ENCODE peak calls at places on chromosomes 4 and X, in nine cellular contexts. One of them, this sample, is unnamed.

GRCh38 chrX:44228621-44229020 is 114.9 kb downstream of the EFHC2 start:
- DNase-seq in GM03348: no peak
- DNase-seq in HCT116: no peak
- DNase-seq in bronchial epithelial cell: no peak
- DNase-seq in CD4-positive, CD25-positive, alpha-beta regulatory T cell: no peak
- DNase-seq in chondrocyte: no peak
- DNase-seq in sciatic nerve: no peak
- DNase-seq in stimulated activated CD8-positive, alpha-beta memory T cell treated with anti-CD3 and anti-CD28 coated beads, Interleukin-4, amount 100 ng/mL, for 1 hour: no peak
- DNase-seq in CD8-positive, alpha-beta T cell: no peak
- DNase-seq in this sample: no peak

GRCh38 chrX:83508006-83508405 is at the start of gene POU3F4:
- DNase-seq in GM03348: peak
- DNase-seq in HCT116: no peak
- DNase-seq in bronchial epithelial cell: no peak
- DNase-seq in CD4-positive, CD25-positive, alpha-beta regulatory T cell: no peak
- DNase-seq in chondrocyte: no peak
- DNase-seq in sciatic nerve: no peak
- DNase-seq in stimulated activated CD8-positive, alpha-beta memory T cell treated with anti-CD3 and anti-CD28 coated beads, Interleukin-4, amount 100 ng/mL, for 1 hour: no peak
- DNase-seq in CD8-positive, alpha-beta T cell: no peak
- DNase-seq in this sample: peak

GRCh38 chrX:20046864-20047263 is 56.0 kb upstream of the BCLAF3 start:
- DNase-seq in GM03348: no peak
- DNase-seq in HCT116: no peak
- DNase-seq in bronchial epithelial cell: peak
- DNase-seq in CD4-positive, CD25-positive, alpha-beta regulatory T cell: no peak
- DNase-seq in chondrocyte: no peak
- DNase-seq in sciatic nerve: no peak
- DNase-seq in stimulated activated CD8-positive, alpha-beta memory T cell treated with anti-CD3 and anti-CD28 coated beads, Interleukin-4, amount 100 ng/mL, for 1 hour: no peak
- DNase-seq in CD8-positive, alpha-beta T cell: no peak
- DNase-seq in this sample: no peak

GRCh38 chrX:114134465-114134864 is 449.4 kb upstream of the HTR2C start:
- DNase-seq in GM03348: no peak
- DNase-seq in HCT116: peak
- DNase-seq in bronchial epithelial cell: peak
- DNase-seq in CD4-positive, CD25-positive, alpha-beta regulatory T cell: no peak
- DNase-seq in chondrocyte: no peak
- DNase-seq in sciatic nerve: no peak
- DNase-seq in stimulated activated CD8-positive, alpha-beta memory T cell treated with anti-CD3 and anti-CD28 coated beads, Interleukin-4, amount 100 ng/mL, for 1 hour: no peak
- DNase-seq in CD8-positive, alpha-beta T cell: no peak
- DNase-seq in this sample: no peak

GRCh38 chr4:8248091-8248490 is 21.5 kb upstream of the HTRA3 start:
- DNase-seq in GM03348: no peak
- DNase-seq in HCT116: no peak
- DNase-seq in bronchial epithelial cell: peak
- DNase-seq in CD4-positive, CD25-positive, alpha-beta regulatory T cell: no peak
- DNase-seq in chondrocyte: no peak
- DNase-seq in sciatic nerve: no peak
- DNase-seq in stimulated activated CD8-positive, alpha-beta memory T cell treated with anti-CD3 and anti-CD28 coated beads, Interleukin-4, amount 100 ng/mL, for 1 hour: no peak
- DNase-seq in CD8-positive, alpha-beta T cell: no peak
- DNase-seq in this sample: no peak

GRCh38 chrX:105331244-105331643 is 110.8 kb upstream of the TEX13A start:
- DNase-seq in GM03348: no peak
- DNase-seq in HCT116: no peak
- DNase-seq in bronchial epithelial cell: peak
- DNase-seq in CD4-positive, CD25-positive, alpha-beta regulatory T cell: no peak
- DNase-seq in chondrocyte: no peak
- DNase-seq in sciatic nerve: no peak
- DNase-seq in stimulated activated CD8-positive, alpha-beta memory T cell treated with anti-CD3 and anti-CD28 coated beads, Interleukin-4, amount 100 ng/mL, for 1 hour: no peak
- DNase-seq in CD8-positive, alpha-beta T cell: no peak
- DNase-seq in this sample: no peak

GRCh38 chr4:7315286-7315685 is 119.4 kb downstream of the PSAPL1 start:
- DNase-seq in GM03348: no peak
- DNase-seq in HCT116: no peak
- DNase-seq in bronchial epithelial cell: no peak
- DNase-seq in CD4-positive, CD25-positive, alpha-beta regulatory T cell: no peak
- DNase-seq in chondrocyte: peak
- DNase-seq in sciatic nerve: no peak
- DNase-seq in stimulated activated CD8-positive, alpha-beta memory T cell treated with anti-CD3 and anti-CD28 coated beads, Interleukin-4, amount 100 ng/mL, for 1 hour: no peak
- DNase-seq in CD8-positive, alpha-beta T cell: no peak
- DNase-seq in this sample: no peak

GRCh38 chr4:40446785-40447184 is 111.7 kb downstream of the CHRNA9 start:
- DNase-seq in GM03348: no peak
- DNase-seq in HCT116: no peak
- DNase-seq in bronchial epithelial cell: peak
- DNase-seq in CD4-positive, CD25-positive, alpha-beta regulatory T cell: no peak
- DNase-seq in chondrocyte: no peak
- DNase-seq in sciatic nerve: no peak
- DNase-seq in stimulated activated CD8-positive, alpha-beta memory T cell treated with anti-CD3 and anti-CD28 coated beads, Interleukin-4, amount 100 ng/mL, for 1 hour: no peak
- DNase-seq in CD8-positive, alpha-beta T cell: no peak
- DNase-seq in this sample: no peak

GRCh38 chrX:1528186-1528883 is 8.7 kb downstream of the P2RY8 start:
- DNase-seq in GM03348: no peak
- DNase-seq in HCT116: no peak
- DNase-seq in bronchial epithelial cell: no peak
- DNase-seq in CD4-positive, CD25-positive, alpha-beta regulatory T cell: no peak
- DNase-seq in chondrocyte: peak
- DNase-seq in sciatic nerve: no peak
- DNase-seq in stimulated activated CD8-positive, alpha-beta memory T cell treated with anti-CD3 and anti-CD28 coated beads, Interleukin-4, amount 100 ng/mL, for 1 hour: no peak
- DNase-seq in CD8-positive, alpha-beta T cell: no peak
- DNase-seq in this sample: no peak

GRCh38 chr4:67020079-67020807 is 525.1 kb downstream of the CENPC start:
- DNase-seq in GM03348: no peak
- DNase-seq in HCT116: no peak
- DNase-seq in bronchial epithelial cell: no peak
- DNase-seq in CD4-positive, CD25-positive, alpha-beta regulatory T cell: no peak
- DNase-seq in chondrocyte: no peak
- DNase-seq in sciatic nerve: no peak
- DNase-seq in stimulated activated CD8-positive, alpha-beta memory T cell treated with anti-CD3 and anti-CD28 coated beads, Interleukin-4, amount 100 ng/mL, for 1 hour: no peak
- DNase-seq in CD8-positive, alpha-beta T cell: no peak
- DNase-seq in this sample: no peak

GRCh38 chr4:39637572-39638357 is 900 bp downstream of the SMIM14 start:
- DNase-seq in GM03348: peak
- DNase-seq in HCT116: peak
- DNase-seq in bronchial epithelial cell: peak
- DNase-seq in CD4-positive, CD25-positive, alpha-beta regulatory T cell: no peak
- DNase-seq in chondrocyte: no peak
- DNase-seq in sciatic nerve: peak
- DNase-seq in stimulated activated CD8-positive, alpha-beta memory T cell treated with anti-CD3 and anti-CD28 coated beads, Interleukin-4, amount 100 ng/mL, for 1 hour: no peak
- DNase-seq in CD8-positive, alpha-beta T cell: peak
- DNase-seq in this sample: peak

GRCh38 chrX:136779346-136779781 is 1.4 kb downstream of the ARHGEF6 start:
- DNase-seq in GM03348: no peak
- DNase-seq in HCT116: no peak
- DNase-seq in bronchial epithelial cell: no peak
- DNase-seq in CD4-positive, CD25-positive, alpha-beta regulatory T cell: no peak
- DNase-seq in chondrocyte: no peak
- DNase-seq in sciatic nerve: no peak
- DNase-seq in stimulated activated CD8-positive, alpha-beta memory T cell treated with anti-CD3 and anti-CD28 coated beads, Interleukin-4, amount 100 ng/mL, for 1 hour: no peak
- DNase-seq in CD8-positive, alpha-beta T cell: no peak
- DNase-seq in this sample: no peak

GRCh38 chrX:115560978-115561604 is at the start of gene PLS3:
- DNase-seq in GM03348: peak
- DNase-seq in HCT116: peak
- DNase-seq in bronchial epithelial cell: peak
- DNase-seq in CD4-positive, CD25-positive, alpha-beta regulatory T cell: no peak
- DNase-seq in chondrocyte: peak
- DNase-seq in sciatic nerve: peak
- DNase-seq in stimulated activated CD8-positive, alpha-beta memory T cell treated with anti-CD3 and anti-CD28 coated beads, Interleukin-4, amount 100 ng/mL, for 1 hour: no peak
- DNase-seq in CD8-positive, alpha-beta T cell: no peak
- DNase-seq in this sample: peak

GRCh38 chr4:75340561-75340960 is 173.6 kb downstream of the RCHY1 start:
- DNase-seq in GM03348: no peak
- DNase-seq in HCT116: no peak
- DNase-seq in bronchial epithelial cell: no peak
- DNase-seq in CD4-positive, CD25-positive, alpha-beta regulatory T cell: no peak
- DNase-seq in chondrocyte: no peak
- DNase-seq in sciatic nerve: no peak
- DNase-seq in stimulated activated CD8-positive, alpha-beta memory T cell treated with anti-CD3 and anti-CD28 coated beads, Interleukin-4, amount 100 ng/mL, for 1 hour: no peak
- DNase-seq in CD8-positive, alpha-beta T cell: no peak
- DNase-seq in this sample: no peak

GRCh38 chr4:90127223-90127705 is at the start of gene CCSER1:
- DNase-seq in GM03348: peak
- DNase-seq in HCT116: peak
- DNase-seq in bronchial epithelial cell: peak
- DNase-seq in CD4-positive, CD25-positive, alpha-beta regulatory T cell: peak
- DNase-seq in chondrocyte: no peak
- DNase-seq in sciatic nerve: peak
- DNase-seq in stimulated activated CD8-positive, alpha-beta memory T cell treated with anti-CD3 and anti-CD28 coated beads, Interleukin-4, amount 100 ng/mL, for 1 hour: no peak
- DNase-seq in CD8-positive, alpha-beta T cell: peak
- DNase-seq in this sample: peak

GRCh38 chr4:127479031-127479622 is 153.6 kb upstream of the INTU start:
- DNase-seq in GM03348: peak
- DNase-seq in HCT116: peak
- DNase-seq in bronchial epithelial cell: peak
- DNase-seq in CD4-positive, CD25-positive, alpha-beta regulatory T cell: no peak
- DNase-seq in chondrocyte: no peak
- DNase-seq in sciatic nerve: no peak
- DNase-seq in stimulated activated CD8-positive, alpha-beta memory T cell treated with anti-CD3 and anti-CD28 coated beads, Interleukin-4, amount 100 ng/mL, for 1 hour: no peak
- DNase-seq in CD8-positive, alpha-beta T cell: no peak
- DNase-seq in this sample: peak

GRCh38 chr4:112916868-112917267 is 132.6 kb upstream of the ANK2 start:
- DNase-seq in GM03348: peak
- DNase-seq in HCT116: no peak
- DNase-seq in bronchial epithelial cell: peak
- DNase-seq in CD4-positive, CD25-positive, alpha-beta regulatory T cell: no peak
- DNase-seq in chondrocyte: no peak
- DNase-seq in sciatic nerve: no peak
- DNase-seq in stimulated activated CD8-positive, alpha-beta memory T cell treated with anti-CD3 and anti-CD28 coated beads, Interleukin-4, amount 100 ng/mL, for 1 hour: no peak
- DNase-seq in CD8-positive, alpha-beta T cell: no peak
- DNase-seq in this sample: no peak

GRCh38 chr4:17535906-17536305 is 20.9 kb downstream of the CLRN2 start:
- DNase-seq in GM03348: no peak
- DNase-seq in HCT116: peak
- DNase-seq in bronchial epithelial cell: no peak
- DNase-seq in CD4-positive, CD25-positive, alpha-beta regulatory T cell: no peak
- DNase-seq in chondrocyte: no peak
- DNase-seq in sciatic nerve: no peak
- DNase-seq in stimulated activated CD8-positive, alpha-beta memory T cell treated with anti-CD3 and anti-CD28 coated beads, Interleukin-4, amount 100 ng/mL, for 1 hour: no peak
- DNase-seq in CD8-positive, alpha-beta T cell: no peak
- DNase-seq in this sample: no peak

GRCh38 chrX:112008724-112009123 is 73.9 kb downstream of the TRPC5 start:
- DNase-seq in GM03348: no peak
- DNase-seq in HCT116: no peak
- DNase-seq in bronchial epithelial cell: no peak
- DNase-seq in CD4-positive, CD25-positive, alpha-beta regulatory T cell: no peak
- DNase-seq in chondrocyte: no peak
- DNase-seq in sciatic nerve: no peak
- DNase-seq in stimulated activated CD8-positive, alpha-beta memory T cell treated with anti-CD3 and anti-CD28 coated beads, Interleukin-4, amount 100 ng/mL, for 1 hour: no peak
- DNase-seq in CD8-positive, alpha-beta T cell: no peak
- DNase-seq in this sample: peak

GRCh38 chr4:102627831-102628523 is 126.8 kb downstream of the NFKB1 start:
- DNase-seq in GM03348: peak
- DNase-seq in HCT116: peak
- DNase-seq in bronchial epithelial cell: peak
- DNase-seq in CD4-positive, CD25-positive, alpha-beta regulatory T cell: no peak
- DNase-seq in chondrocyte: no peak
- DNase-seq in sciatic nerve: no peak
- DNase-seq in stimulated activated CD8-positive, alpha-beta memory T cell treated with anti-CD3 and anti-CD28 coated beads, Interleukin-4, amount 100 ng/mL, for 1 hour: no peak
- DNase-seq in CD8-positive, alpha-beta T cell: no peak
- DNase-seq in this sample: peak

GRCh38 chrX:81174286-81174685 is 27.4 kb downstream of the HMGN5 start:
- DNase-seq in GM03348: peak
- DNase-seq in HCT116: no peak
- DNase-seq in bronchial epithelial cell: peak
- DNase-seq in CD4-positive, CD25-positive, alpha-beta regulatory T cell: no peak
- DNase-seq in chondrocyte: no peak
- DNase-seq in sciatic nerve: no peak
- DNase-seq in stimulated activated CD8-positive, alpha-beta memory T cell treated with anti-CD3 and anti-CD28 coated beads, Interleukin-4, amount 100 ng/mL, for 1 hour: no peak
- DNase-seq in CD8-positive, alpha-beta T cell: no peak
- DNase-seq in this sample: peak

GRCh38 chr4:83323136-83323535 is 11.5 kb downstream of the HPSE start:
- DNase-seq in GM03348: no peak
- DNase-seq in HCT116: no peak
- DNase-seq in bronchial epithelial cell: no peak
- DNase-seq in CD4-positive, CD25-positive, alpha-beta regulatory T cell: no peak
- DNase-seq in chondrocyte: no peak
- DNase-seq in sciatic nerve: no peak
- DNase-seq in stimulated activated CD8-positive, alpha-beta memory T cell treated with anti-CD3 and anti-CD28 coated beads, Interleukin-4, amount 100 ng/mL, for 1 hour: no peak
- DNase-seq in CD8-positive, alpha-beta T cell: no peak
- DNase-seq in this sample: no peak

GRCh38 chr4:107248571-107248970 is 212.5 kb upstream of the DKK2 start:
- DNase-seq in GM03348: no peak
- DNase-seq in HCT116: no peak
- DNase-seq in bronchial epithelial cell: peak
- DNase-seq in CD4-positive, CD25-positive, alpha-beta regulatory T cell: no peak
- DNase-seq in chondrocyte: no peak
- DNase-seq in sciatic nerve: no peak
- DNase-seq in stimulated activated CD8-positive, alpha-beta memory T cell treated with anti-CD3 and anti-CD28 coated beads, Interleukin-4, amount 100 ng/mL, for 1 hour: no peak
- DNase-seq in CD8-positive, alpha-beta T cell: no peak
- DNase-seq in this sample: no peak

GRCh38 chr4:123783091-123783765 is 386.6 kb downstream of the SPRY1 start:
- DNase-seq in GM03348: peak
- DNase-seq in HCT116: no peak
- DNase-seq in bronchial epithelial cell: no peak
- DNase-seq in CD4-positive, CD25-positive, alpha-beta regulatory T cell: no peak
- DNase-seq in chondrocyte: no peak
- DNase-seq in sciatic nerve: no peak
- DNase-seq in stimulated activated CD8-positive, alpha-beta memory T cell treated with anti-CD3 and anti-CD28 coated beads, Interleukin-4, amount 100 ng/mL, for 1 hour: no peak
- DNase-seq in CD8-positive, alpha-beta T cell: no peak
- DNase-seq in this sample: no peak

GRCh38 chrX:131564553-131565229 is 20.8 kb downstream of the OR13H1 start:
- DNase-seq in GM03348: no peak
- DNase-seq in HCT116: no peak
- DNase-seq in bronchial epithelial cell: no peak
- DNase-seq in CD4-positive, CD25-positive, alpha-beta regulatory T cell: no peak
- DNase-seq in chondrocyte: no peak
- DNase-seq in sciatic nerve: no peak
- DNase-seq in stimulated activated CD8-positive, alpha-beta memory T cell treated with anti-CD3 and anti-CD28 coated beads, Interleukin-4, amount 100 ng/mL, for 1 hour: no peak
- DNase-seq in CD8-positive, alpha-beta T cell: no peak
- DNase-seq in this sample: no peak

GRCh38 chr4:169345207-169345788 is 74.5 kb upstream of the SH3RF1 start:
- DNase-seq in GM03348: peak
- DNase-seq in HCT116: peak
- DNase-seq in bronchial epithelial cell: peak
- DNase-seq in CD4-positive, CD25-positive, alpha-beta regulatory T cell: no peak
- DNase-seq in chondrocyte: no peak
- DNase-seq in sciatic nerve: no peak
- DNase-seq in stimulated activated CD8-positive, alpha-beta memory T cell treated with anti-CD3 and anti-CD28 coated beads, Interleukin-4, amount 100 ng/mL, for 1 hour: no peak
- DNase-seq in CD8-positive, alpha-beta T cell: no peak
- DNase-seq in this sample: no peak

GRCh38 chrX:108022491-108023089 is 22.3 kb upstream of the VSIG1 start:
- DNase-seq in GM03348: no peak
- DNase-seq in HCT116: no peak
- DNase-seq in bronchial epithelial cell: peak
- DNase-seq in CD4-positive, CD25-positive, alpha-beta regulatory T cell: no peak
- DNase-seq in chondrocyte: no peak
- DNase-seq in sciatic nerve: no peak
- DNase-seq in stimulated activated CD8-positive, alpha-beta memory T cell treated with anti-CD3 and anti-CD28 coated beads, Interleukin-4, amount 100 ng/mL, for 1 hour: no peak
- DNase-seq in CD8-positive, alpha-beta T cell: no peak
- DNase-seq in this sample: no peak

GRCh38 chr4:1377606-1378261 is 28.5 kb downstream of the NKX1-1 start:
- DNase-seq in GM03348: no peak
- DNase-seq in HCT116: no peak
- DNase-seq in bronchial epithelial cell: no peak
- DNase-seq in CD4-positive, CD25-positive, alpha-beta regulatory T cell: no peak
- DNase-seq in chondrocyte: peak
- DNase-seq in sciatic nerve: peak
- DNase-seq in stimulated activated CD8-positive, alpha-beta memory T cell treated with anti-CD3 and anti-CD28 coated beads, Interleukin-4, amount 100 ng/mL, for 1 hour: no peak
- DNase-seq in CD8-positive, alpha-beta T cell: no peak
- DNase-seq in this sample: no peak

GRCh38 chr4:128658214-128658621 is 151.3 kb upstream of the JADE1 start:
- DNase-seq in GM03348: peak
- DNase-seq in HCT116: no peak
- DNase-seq in bronchial epithelial cell: no peak
- DNase-seq in CD4-positive, CD25-positive, alpha-beta regulatory T cell: no peak
- DNase-seq in chondrocyte: no peak
- DNase-seq in sciatic nerve: no peak
- DNase-seq in stimulated activated CD8-positive, alpha-beta memory T cell treated with anti-CD3 and anti-CD28 coated beads, Interleukin-4, amount 100 ng/mL, for 1 hour: no peak
- DNase-seq in CD8-positive, alpha-beta T cell: no peak
- DNase-seq in this sample: no peak

GRCh38 chr4:41384992-41385391 is 128.3 kb downstream of the UCHL1 start:
- DNase-seq in GM03348: no peak
- DNase-seq in HCT116: no peak
- DNase-seq in bronchial epithelial cell: no peak
- DNase-seq in CD4-positive, CD25-positive, alpha-beta regulatory T cell: no peak
- DNase-seq in chondrocyte: no peak
- DNase-seq in sciatic nerve: peak
- DNase-seq in stimulated activated CD8-positive, alpha-beta memory T cell treated with anti-CD3 and anti-CD28 coated beads, Interleukin-4, amount 100 ng/mL, for 1 hour: no peak
- DNase-seq in CD8-positive, alpha-beta T cell: no peak
- DNase-seq in this sample: peak

GRCh38 chr4:185624248-185624568 is 88.9 kb upstream of the PDLIM3 start:
- DNase-seq in GM03348: no peak
- DNase-seq in HCT116: no peak
- DNase-seq in bronchial epithelial cell: no peak
- DNase-seq in CD4-positive, CD25-positive, alpha-beta regulatory T cell: no peak
- DNase-seq in chondrocyte: no peak
- DNase-seq in sciatic nerve: no peak
- DNase-seq in stimulated activated CD8-positive, alpha-beta memory T cell treated with anti-CD3 and anti-CD28 coated beads, Interleukin-4, amount 100 ng/mL, for 1 hour: no peak
- DNase-seq in CD8-positive, alpha-beta T cell: no peak
- DNase-seq in this sample: no peak

This sample was measured in left kidney.